ENCODE peak calls at places on chromosomes 7 and 10, in seven cellular contexts. L is fibroblast of lung, Z is SK-N-SH, C is H9, O is adrenal gland, U is Peyer's patch, J is colonic mucosa. T is an unnamed sample.

GRCh38 chr10:45495438-45496152 is 121.6 kb downstream of the ALOX5 start:
- DNase-seq in L (peak; percentile 11), Z (no peak), C (no peak), O (no peak), U (no peak), J (no peak), T (no peak)

GRCh38 chr7:3430588-3430987 is 129.5 kb downstream of the SDK1 start:
- DNase-seq in L (no peak), Z (no peak), C (peak; percentile 80), O (no peak), U (no peak), J (no peak), T (no peak)

GRCh38 chr10:85851300-85851699 is 515.3 kb downstream of the GRID1 start:
- DNase-seq in L (peak; percentile 82), Z (no peak), C (no peak), O (no peak), U (no peak), J (no peak), T (no peak)

GRCh38 chr7:38502848-38503247 is 128.3 kb downstream of the AMPH start:
- DNase-seq in L (no peak), Z (no peak), C (no peak), O (no peak), U (no peak), J (no peak), T (no peak)

GRCh38 chr7:64634406-64635062 is 31.4 kb upstream of the ZNF107 start:
- DNase-seq in L (no peak), Z (no peak), C (no peak), O (no peak), U (no peak), J (no peak), T (no peak)

GRCh38 chr10:43074827-43075611 is 1.9 kb upstream of the RET start:
- DNase-seq in L (no peak), Z (no peak), C (no peak), O (no peak), U (no peak), J (no peak), T (peak; percentile 29)

GRCh38 chr7:138854115-138854645 is 56.2 kb upstream of the ATP6V0A4 start:
- DNase-seq in L (peak; percentile 50), Z (no peak), C (no peak), O (no peak), U (no peak), J (no peak), T (no peak)

GRCh38 chr10:8403711-8404371 is 349.4 kb downstream of the GATA3 start:
- DNase-seq in L (no peak), Z (no peak), C (peak; percentile 72), O (no peak), U (no peak), J (no peak), T (no peak)

GRCh38 chr10:124323145-124323725 is 95.5 kb downstream of the OAT start:
- DNase-seq in L (no peak), Z (no peak), C (no peak), O (no peak), U (no peak), J (no peak), T (no peak)

GRCh38 chr7:46811529-46811928 is 770.4 kb downstream of the TNS3 start:
- DNase-seq in L (peak; percentile 96), Z (no peak), C (no peak), O (peak; percentile 46), U (no peak), J (peak; percentile 22), T (no peak)

GRCh38 chr7:105932835-105933477 is 30.1 kb upstream of the CDHR3 start:
- DNase-seq in L (peak; percentile 80), Z (no peak), C (no peak), O (no peak), U (no peak), J (peak; percentile 32), T (no peak)

GRCh38 chr10:116868722-116869121 is 19.4 kb downstream of the ENO4 start:
- DNase-seq in L (no peak), Z (peak; percentile 33), C (no peak), O (no peak), U (no peak), J (no peak), T (no peak)

GRCh38 chr10:71923138-71923692 is 41.0 kb upstream of the CHST3 start:
- DNase-seq in L (no peak), Z (no peak), C (no peak), O (no peak), U (no peak), J (no peak), T (no peak)

GRCh38 chr10:20622522-20623270 is 274.4 kb downstream of the NEBL start:
- DNase-seq in L (peak; percentile 65), Z (no peak), C (no peak), O (no peak), U (no peak), J (no peak), T (no peak)

GRCh38 chr7:63789378-63790176 is 209.1 kb upstream of the ZNF722 start:
- DNase-seq in L (no peak), Z (peak; percentile 94), C (no peak), O (no peak), U (no peak), J (peak; percentile 19), T (no peak)

GRCh38 chr10:114100848-114101741 is 57.4 kb downstream of the ADRB1 start:
- DNase-seq in L (peak; percentile 72), Z (peak; percentile 48), C (no peak), O (peak; percentile 34), U (peak; percentile 50), J (peak; percentile 42), T (no peak)

GRCh38 chr7:121994625-121995410 is 121.9 kb downstream of the PTPRZ1 start:
- DNase-seq in L (peak; percentile 69), Z (peak; percentile 56), C (peak; percentile 59), O (peak; percentile 51), U (peak; percentile 76), J (peak; percentile 68), T (no peak)

GRCh38 chr7:46383605-46384004 is 462.5 kb upstream of the IGFBP3 start:
- DNase-seq in L (peak; percentile 78), Z (no peak), C (no peak), O (no peak), U (no peak), J (no peak), T (no peak)

GRCh38 chr10:96560970-96561887 is 25.6 kb downstream of the TM9SF3 start:
- DNase-seq in L (peak; percentile 12), Z (no peak), C (no peak), O (no peak), U (peak; percentile 72), J (no peak), T (no peak)

GRCh38 chr10:96560489-96560888 is 26.3 kb downstream of the TM9SF3 start:
- DNase-seq in L (no peak), Z (no peak), C (no peak), O (no peak), U (no peak), J (no peak), T (no peak)

GRCh38 chr10:96556003-96556402 is 30.8 kb downstream of the TM9SF3 start:
- DNase-seq in L (peak; percentile 7), Z (peak; percentile 22), C (no peak), O (no peak), U (no peak), J (no peak), T (no peak)
- TF ChIP-seq CTCF in L (peak; percentile 12), Z (peak; percentile 58), C (peak; percentile 72), O (peak; percentile 9), U (peak; percentile 42), J (peak; percentile 14), T (peak; percentile 21)

GRCh38 chr7:40306025-40306424 is 171.2 kb downstream of the SUGCT start:
- DNase-seq in L (peak; percentile 53), Z (no peak), C (no peak), O (no peak), U (no peak), J (no peak), T (no peak)
- H3K4me1 ChIP-seq in L (no peaks in the 10 kb centered on the region), Z (no peaks in the 10 kb centered on the region), C (no peaks in the 10 kb centered on the region), O (no peaks in the 10 kb centered on the region), U (no peaks in the 10 kb centered on the region), J (no peaks in the 10 kb centered on the region), T (no peaks in the 10 kb centered on the region)

GRCh38 chr7:23654508-23654907 is 25.5 kb upstream of the FAM221A start:
- DNase-seq in L (no peak), Z (peak; percentile 26), C (peak; percentile 65), O (no peak), U (no peak), J (peak; percentile 40), T (no peak)
- TF ChIP-seq CTCF in L (peak; percentile 18), Z (peak; percentile 51), C (peak; percentile 75), O (peak; percentile 42), U (peak; percentile 53), J (peak; percentile 49), T (peak; percentile 26)

GRCh38 chr10:62053860-62054259 is 152.4 kb downstream of the ARID5B start:
- DNase-seq in L (no peak), Z (no peak), C (no peak), O (no peak), U (no peak), J (no peak), T (no peak)
- H3K4me1 ChIP-seq in L (peaks cover 23% of the 10 kb centered on the region), Z (peaks cover 34% of the 10 kb centered on the region), C (peaks cover 4% of the 10 kb centered on the region), O (peaks cover 12% of the 10 kb centered on the region), U (peaks cover 5% of the 10 kb centered on the region), J (no peaks in the 10 kb centered on the region), T (peaks cover 74% of the 10 kb centered on the region)

DNA sequence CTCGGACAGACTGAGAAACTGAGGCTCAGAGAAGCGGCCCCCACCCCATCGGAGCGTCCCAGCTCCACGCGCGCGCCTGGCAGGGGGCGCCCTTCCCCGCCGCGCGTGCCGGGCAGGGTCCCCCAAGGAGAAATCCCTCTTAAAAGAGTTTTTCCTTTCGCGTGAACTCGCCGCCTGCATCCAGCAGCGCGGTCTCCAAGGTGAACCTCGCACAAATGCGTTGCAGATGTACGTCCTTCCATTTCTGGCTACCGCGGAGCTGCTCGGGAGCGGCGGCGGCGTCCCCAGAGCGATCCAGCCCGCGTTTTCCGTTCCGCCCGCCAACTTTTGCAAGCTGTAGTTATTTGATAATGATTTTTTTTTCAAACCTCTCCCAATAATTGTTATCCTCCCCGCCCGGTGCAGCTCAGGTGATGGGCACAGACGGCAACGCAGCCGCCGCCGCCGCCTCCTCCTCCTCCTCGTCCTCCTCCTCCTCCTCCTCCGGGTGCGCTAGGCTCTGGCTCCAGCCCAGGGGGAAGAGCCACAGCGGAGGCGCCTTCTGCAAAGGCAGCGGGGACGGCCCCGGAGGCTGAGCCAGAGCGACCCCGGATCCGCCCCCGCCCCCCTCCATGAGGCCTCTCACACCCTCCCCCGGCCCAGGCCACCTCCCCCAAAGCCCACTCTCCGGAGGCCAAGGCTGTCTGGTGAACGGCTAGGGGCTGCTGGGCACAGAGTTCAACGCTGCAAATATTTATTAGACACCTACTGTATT is 74.0 kb upstream of the CUX1 start:
- DNase-seq in L (peak; percentile 74), Z (peak; percentile 94), C (peak; percentile 83), O (peak; percentile 47), U (peak; percentile 83), J (peak; percentile 67), T (peak; percentile 69)
- TF ChIP-seq CTCF in L (peak; percentile 49), Z (peak; percentile 86), C (peak; percentile 35), O (peak; percentile 17), U (peak; percentile 46), J (peak; percentile 62), T (peak; percentile 60)

DNA sequence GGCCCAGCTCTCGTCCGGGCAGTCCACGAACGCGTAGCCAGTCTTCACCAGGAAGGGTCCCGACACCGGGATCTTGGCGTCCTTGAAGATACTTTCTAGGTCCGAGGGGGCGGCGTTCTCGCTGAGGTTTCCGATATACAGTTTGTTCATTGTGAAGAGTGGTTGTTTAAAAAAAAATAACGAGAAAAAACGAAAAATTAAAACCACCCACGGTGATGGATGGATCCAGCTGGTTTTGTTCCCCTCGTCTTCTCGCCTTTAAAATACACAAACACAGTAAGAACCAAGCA is 385 bp downstream of the IGF2BP3 start:
- DNase-seq in L (no peak), Z (no peak), C (no peak), O (no peak), U (no peak), J (no peak), T (no peak)
- H3K4me1 ChIP-seq in L (peaks cover 2% of the 10 kb centered on the region), Z (peaks cover 35% of the 10 kb centered on the region), C (no peaks in the 10 kb centered on the region), O (peaks cover 13% of the 10 kb centered on the region), U (peaks cover 38% of the 10 kb centered on the region), J (peaks cover 22% of the 10 kb centered on the region), T (peaks cover 56% of the 10 kb centered on the region)

T was measured in lower lobe of right lung.